ENCODE peak calls at places on chromosomes 16 and 17, in six cellular contexts. N is heart left ventricle, H is GM12878, W is ovary, X is A549, G is adrenal gland. P is an unnamed sample. For H3K4me1, the result is how much of the 10 kb centered on the place peaks cover.

GRCh38 chr17:30450125-30451027 is 26.8 kb upstream of the GOSR1 start:
- DNase-seq in X (peak), G (no peak), W (no peak), N (no peak), H (no peak), P (no peak)

GRCh38 chr16:30786115-30786935 is 680 bp downstream of the ZNF629 start:
- DNase-seq in W (peak), G (peak), H (no peak), X (peak), N (peak), P (no peak)

GRCh38 chr16:56637814-56638750 is at the start of gene MT1A:
- DNase-seq in N (peak), H (no peak), G (peak), X (peak), W (peak), P (peak)

GRCh38 chr17:50201226-50201854 is at the start of gene COL1A1:
- DNase-seq in X (no peak), W (peak), H (no peak), G (peak), N (peak), P (peak)

GRCh38 chr16:89589241-89589926 is 13.8 kb downstream of the CPNE7 start:
- DNase-seq in H (no peak), X (no peak), N (no peak), G (no peak), W (no peak), P (no peak)

GRCh38 chr17:28717578-28718316 is at the start of gene RAB34:
- DNase-seq in N (peak), H (no peak), W (peak), G (peak), X (peak), P (peak)

GRCh38 chr17:31835984-31836383 is 23.1 kb downstream of the COPRS start:
- DNase-seq in H (no peak), W (no peak), X (no peak), G (no peak), N (no peak), P (no peak)

GRCh38 chr16:53417011-53417410 is 17.3 kb upstream of the RBL2 start:
- DNase-seq in H (no peak), W (no peak), X (no peak), N (no peak), G (no peak), P (no peak)

GRCh38 chr16:47311738-47312505 is 148.9 kb downstream of the ITFG1 start:
- DNase-seq in X (peak), H (no peak), N (no peak), W (no peak), G (no peak), P (no peak)

GRCh38 chr16:81443688-81444447 is 740 bp upstream of the CMIP start:
- DNase-seq in W (peak), N (peak), G (peak), H (no peak), X (no peak), P (peak)

GRCh38 chr17:50161023-50161910 is 4.5 kb upstream of the SGCA start:
- DNase-seq in H (peak), N (peak), X (peak), W (peak), G (peak), P (peak)

GRCh38 chr16:58249780-58250478 is 44.9 kb downstream of the PRSS54 start:
- DNase-seq in X (peak), N (peak), H (peak), W (peak), G (peak), P (peak)

GRCh38 chr17:77188084-77189066 is 47.6 kb downstream of the SEC14L1 start:
- DNase-seq in W (no peak), X (no peak), G (no peak), N (no peak), H (no peak), P (no peak)

GRCh38 chr17:44607836-44608690 is 48.2 kb upstream of the MEIOC start:
- DNase-seq in X (no peak), N (peak), G (no peak), H (no peak), W (no peak), P (no peak)

GRCh38 chr17:78416791-78417530 is 38.5 kb downstream of the PGS1 start:
- DNase-seq in N (peak), W (no peak), X (no peak), H (no peak), G (no peak), P (no peak)

GRCh38 chr17:46875849-46876352 is 24.5 kb downstream of the WNT9B start:
- DNase-seq in W (no peak), N (no peak), G (no peak), H (no peak), X (peak), P (no peak)

GRCh38 chr16:21104124-21104860 is 46.4 kb downstream of the DNAH3 start:
- DNase-seq in N (no peak), G (no peak), X (no peak), H (no peak), W (no peak), P (no peak)

GRCh38 chr17:57999496-58000017 is 7.5 kb downstream of the SRSF1 start:
- DNase-seq in X (peak), N (no peak), H (peak), W (no peak), G (no peak), P (no peak)

GRCh38 chr17:1574697-1575471 is 12.3 kb upstream of the PITPNA start:
- DNase-seq in G (no peak), H (no peak), X (no peak), N (no peak), W (no peak), P (peak)

GRCh38 chr17:81512984-81513668 is 527 bp upstream of the ACTG1 start:
- DNase-seq in N (peak), X (peak), W (peak), H (no peak), G (peak), P (peak)

GRCh38 chr16:14043278-14043677 is 27.8 kb upstream of the MRTFB start:
- DNase-seq in W (no peak), H (no peak), G (no peak), N (no peak), X (no peak), P (no peak)

GRCh38 chr16:48608871-48609452 is 1.0 kb downstream of the N4BP1 start:
- DNase-seq in W (no peak), X (no peak), G (no peak), N (no peak), H (no peak), P (no peak)
- H3K4me1 ChIP-seq in W (under half), X (under half), G (under half), N (under half), H (under half), P (half or more)

GRCh38 chr17:19004601-19005441 is at the start of gene FAM83G:
- DNase-seq in H (peak), N (peak), G (peak), X (peak), W (peak), P (peak)
- TF ChIP-seq POLR2A in H (peak), N (no peak), G (peak), X (peak), W (no peak), P (no peak)

GRCh38 chr17:3894188-3894587 is 1.3 kb upstream of the CAMKK1 start:
- DNase-seq in G (no peak), N (no peak), H (no peak), X (no peak), W (no peak), P (no peak)

GRCh38 chr17:3895354-3895753 is 2.5 kb upstream of the CAMKK1 start:
- DNase-seq in N (no peak), X (no peak), W (no peak), H (no peak), G (no peak), P (no peak)

GRCh38 chr17:3893720-3894116 is 865 bp upstream of the CAMKK1 start:
- DNase-seq in H (no peak), G (no peak), W (no peak), N (no peak), X (no peak), P (no peak)

GRCh38 chr17:3896108-3897099 is 3.6 kb upstream of the CAMKK1 start:
- DNase-seq in H (no peak), N (no peak), G (peak), W (peak), X (no peak), P (no peak)

GRCh38 chr17:3894927-3895343 is 2.1 kb upstream of the CAMKK1 start:
- DNase-seq in X (peak), N (peak), W (no peak), G (peak), H (no peak), P (no peak)
- H3K4me1 ChIP-seq in X (under half), N (half or more), W (under half), G (half or more), H (under half), P (under half)

DNA sequence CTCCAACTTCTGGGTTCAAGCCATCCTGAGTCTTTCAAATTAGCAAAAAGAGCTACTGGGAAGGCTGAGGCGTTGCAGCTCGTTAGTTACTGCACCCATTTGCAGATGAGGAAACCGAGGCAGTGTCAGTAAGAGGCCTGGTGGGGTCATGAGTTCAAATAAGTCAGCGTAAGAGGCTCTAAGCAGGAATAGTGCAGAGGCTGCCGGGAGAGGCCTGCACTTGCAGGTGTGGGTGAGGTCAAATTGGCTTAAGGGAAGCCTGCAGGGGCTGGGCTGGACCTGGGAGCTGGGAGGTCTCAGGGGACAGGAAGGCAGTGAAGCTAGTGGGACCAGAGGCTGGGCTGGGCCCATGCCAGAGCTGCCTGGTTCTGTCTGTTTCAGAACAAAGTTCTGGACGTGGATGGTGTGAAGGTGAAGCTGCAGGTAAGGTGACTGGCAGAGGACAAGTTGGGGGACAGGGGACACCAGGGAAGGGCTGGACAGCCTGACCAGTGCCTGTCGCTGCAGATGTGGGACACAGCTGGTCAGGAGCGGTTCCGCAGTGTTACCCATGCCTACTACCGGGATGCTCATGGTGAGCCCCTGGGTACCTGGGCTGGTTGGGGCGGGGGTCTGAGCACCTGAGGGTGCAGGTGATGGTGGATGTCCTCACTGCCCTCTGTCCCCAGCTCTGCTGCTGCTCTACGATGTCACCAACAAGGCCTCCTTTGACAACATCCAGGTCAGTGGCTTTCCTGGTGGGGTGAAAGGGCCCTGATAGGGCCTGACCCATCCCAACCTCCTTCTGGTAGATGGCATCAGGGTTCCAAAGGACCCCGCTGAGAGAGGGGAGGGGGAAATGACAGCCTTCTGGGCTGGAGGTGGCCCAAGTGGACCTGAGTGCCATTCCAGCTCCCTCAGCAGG is 3.0 kb downstream of the RAB26 start:
- DNase-seq in H (no peak), G (no peak), N (no peak), X (peak), W (no peak), P (peak)
- TF ChIP-seq POLR2A in H (no peak), G (no peak), N (no peak), X (peak), W (no peak), P (no peak)

DNA sequence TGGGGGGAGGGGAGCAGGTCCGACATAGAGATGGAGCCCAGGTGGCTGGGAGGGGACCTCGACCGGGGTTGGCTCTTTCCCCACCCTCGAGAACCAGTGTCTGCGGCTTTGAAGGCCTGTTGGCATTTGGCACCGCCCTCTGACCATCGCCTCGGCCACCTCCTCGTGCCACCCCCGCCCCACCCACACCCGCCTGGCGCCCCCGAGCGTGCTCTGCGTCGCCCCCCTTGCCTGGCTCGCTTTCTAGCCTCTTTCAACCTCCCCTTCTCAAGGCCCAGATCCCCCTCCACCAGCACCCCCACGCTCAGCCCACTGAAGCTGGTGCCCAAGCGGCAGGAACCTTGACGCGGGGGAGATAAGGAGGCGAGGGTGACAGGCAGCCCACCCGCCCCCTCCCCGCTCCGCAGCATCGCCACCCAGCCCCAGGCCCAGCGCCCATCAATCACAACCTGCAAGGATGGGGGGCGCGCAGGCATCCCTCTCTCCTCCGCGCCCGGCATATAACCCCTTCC is 593 bp downstream of the CACNB1 start:
- DNase-seq in X (peak), G (peak), H (no peak), W (peak), N (no peak), P (no peak)
- H3K4me1 ChIP-seq in X (under half), G (under half), H (under half), W (under half), N (under half), P (under half)

GRCh38 chr17:40098846-40099626 is 1.4 kb downstream of the NR1D1 start:
- DNase-seq in H (peak), X (peak), W (peak), G (peak), N (peak), P (peak)
- TF ChIP-seq POLR2A in H (no peak), X (no peak), W (peak), G (peak), N (peak), P (peak)

DNA sequence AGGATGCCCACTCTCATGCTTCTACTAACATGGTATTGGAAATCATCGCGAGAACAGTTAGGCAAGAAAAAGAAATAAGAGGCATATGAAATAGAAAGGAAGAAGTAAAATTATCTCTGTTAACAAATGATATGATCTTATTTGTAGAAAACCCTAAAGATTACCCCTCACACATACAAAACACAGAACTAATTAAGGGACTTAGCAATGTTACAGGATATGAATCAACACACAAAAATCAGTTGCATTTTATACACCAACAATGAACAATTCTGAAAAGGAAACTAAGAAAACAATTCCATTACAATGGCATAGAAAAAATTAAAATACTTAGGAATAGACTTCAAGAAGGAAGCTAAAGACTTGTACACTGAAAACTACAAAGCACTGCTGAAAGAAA is 2.7 kb upstream of the CAPNS2 start:
- DNase-seq in W (no peak), H (no peak), G (no peak), X (no peak), N (no peak), P (no peak)
- H3K4me1 ChIP-seq in W (under half), H (under half), G (under half), X (under half), N (under half), P (under half)

DNA sequence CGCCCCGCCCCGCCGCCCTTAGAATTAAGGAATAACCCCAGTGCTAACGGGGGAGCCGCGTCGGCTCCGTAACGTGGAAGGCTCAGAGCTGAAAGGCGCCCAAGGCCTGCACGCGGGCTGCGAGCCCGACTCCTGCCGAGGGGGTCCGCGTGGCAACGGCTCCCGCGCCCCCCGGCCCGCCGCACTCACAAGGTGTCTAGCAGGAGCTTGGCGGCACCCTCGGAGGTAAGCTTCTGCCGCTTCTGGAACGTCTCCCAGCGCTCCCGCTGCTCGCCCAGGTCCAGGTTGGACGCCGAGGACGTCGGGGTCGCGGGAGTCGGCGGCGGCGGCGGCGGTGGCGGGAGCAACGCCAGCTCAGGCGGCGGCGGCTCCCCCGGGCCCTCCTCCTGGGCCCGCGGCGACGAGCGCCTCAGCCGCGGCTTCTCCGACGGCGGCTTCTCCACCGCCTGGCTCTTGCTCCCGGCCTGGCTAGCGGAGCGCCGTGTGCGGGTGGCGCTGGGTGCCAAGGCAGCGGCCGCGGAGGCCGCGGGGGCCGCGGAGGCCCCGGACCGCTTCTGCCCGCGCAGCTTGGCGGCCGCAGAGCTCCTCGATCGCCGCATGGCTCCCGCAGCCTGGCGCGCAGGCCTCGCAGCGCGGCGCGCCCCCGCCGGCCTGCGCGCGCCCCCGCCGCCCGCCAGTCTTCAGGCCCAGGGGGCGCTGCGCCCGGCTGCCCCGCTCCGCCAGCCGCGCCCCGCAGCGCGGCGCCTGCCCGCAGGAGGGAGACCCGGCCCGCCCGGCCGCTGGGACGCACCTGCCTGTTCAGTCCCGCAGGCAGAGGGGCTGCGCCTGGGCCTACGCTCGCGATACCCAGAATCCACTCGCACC is at the start of gene CENPV:
- DNase-seq in X (peak), G (peak), W (peak), N (peak), H (no peak), P (peak)
- TF ChIP-seq POLR2A in X (peak), G (peak), W (no peak), N (no peak), H (peak), P (no peak)